ENCODE peak calls at places on chromosomes 12 and 14, in seven cellular contexts. X, H, F, J, B, D and N are unnamed samples.

GRCh38 chr14:93136009-93136408 is 20.3 kb upstream of the ITPK1 start:
- DNase-seq in X (no peak), H (no peak), F (no peak), J (no peak), B (no peak), D (no peak), N (no peak)

GRCh38 chr12:18468521-18469075 is 207.3 kb downstream of the PIK3C2G start:
- DNase-seq in X (no peak), H (no peak), F (no peak), J (no peak), B (no peak), D (no peak), N (no peak)

GRCh38 chr14:62694075-62694474 is 351.2 kb downstream of the KCNH5 start:
- DNase-seq in X (no peak), H (no peak), F (no peak), J (no peak), B (no peak), D (no peak), N (no peak)

GRCh38 chr12:70648191-70648590 is 11.0 kb upstream of the PTPRB start:
- DNase-seq in X (no peak), H (no peak), F (no peak), J (no peak), B (no peak), D (no peak), N (no peak)

GRCh38 chr14:96053600-96054381 is 14.6 kb downstream of the C14orf132 start:
- DNase-seq in X (no peak), H (no peak), F (no peak), J (no peak), B (peak; percentile 47), D (no peak), N (no peak)

GRCh38 chr12:105409286-105409685 is 78.8 kb downstream of the C12orf75 start:
- DNase-seq in X (no peak), H (no peak), F (no peak), J (no peak), B (no peak), D (no peak), N (no peak)

GRCh38 chr14:70114621-70115156 is 74.1 kb downstream of the SLC8A3 start:
- DNase-seq in X (no peak), H (no peak), F (no peak), J (no peak), B (no peak), D (no peak), N (no peak)

GRCh38 chr12:105256921-105257320 is 20.9 kb upstream of the APPL2 start:
- DNase-seq in X (no peak), H (no peak), F (no peak), J (no peak), B (no peak), D (no peak), N (no peak)

GRCh38 chr14:32201196-32201815 is 539 bp upstream of the RNU6-7 start:
- DNase-seq in X (no peak), H (peak; percentile 63), F (peak; percentile 91), J (peak; percentile 77), B (peak; percentile 84), D (no peak), N (peak; percentile 98)

GRCh38 chr12:11697670-11698387 is 48.4 kb downstream of the ETV6 start:
- DNase-seq in X (no peak), H (no peak), F (no peak), J (no peak), B (no peak), D (no peak), N (no peak)

GRCh38 chr12:115946092-115946491 is 331.4 kb downstream of the MED13L start:
- DNase-seq in X (no peak), H (no peak), F (no peak), J (no peak), B (no peak), D (no peak), N (no peak)

GRCh38 chr12:104596128-104596799 is 139.5 kb downstream of the CHST11 start:
- DNase-seq in X (no peak), H (no peak), F (no peak), J (no peak), B (no peak), D (no peak), N (no peak)

GRCh38 chr14:48113713-48114112 is 438.3 kb upstream of the MDGA2 start:
- DNase-seq in X (no peak), H (no peak), F (no peak), J (no peak), B (no peak), D (no peak), N (no peak)

GRCh38 chr12:52414936-52415335 is 8.8 kb upstream of the KRT82 start:
- DNase-seq in X (no peak), H (no peak), F (no peak), J (no peak), B (no peak), D (no peak), N (no peak)

GRCh38 chr12:33429468-33429867 is 10.2 kb downstream of the SYT10 start:
- DNase-seq in X (no peak), H (no peak), F (no peak), J (no peak), B (no peak), D (no peak), N (no peak)

GRCh38 chr12:113071063-113071426 is 14.5 kb downstream of the DTX1 start:
- DNase-seq in X (no peak), H (no peak), F (no peak), J (no peak), B (no peak), D (no peak), N (no peak)

GRCh38 chr14:42687421-42687820 is 1080.7 kb downstream of the LRFN5 start:
- DNase-seq in X (no peak), H (peak; percentile 43), F (no peak), J (peak; percentile 29), B (no peak), D (no peak), N (no peak)

GRCh38 chr14:64724578-64724930 is 20.3 kb downstream of the PLEKHG3 start:
- DNase-seq in X (no peak), H (no peak), F (no peak), J (no peak), B (no peak), D (no peak), N (no peak)

GRCh38 chr14:95208598-95208997 is 51.3 kb upstream of the DICER1 start:
- DNase-seq in X (no peak), H (no peak), F (no peak), J (no peak), B (no peak), D (no peak), N (no peak)

GRCh38 chr12:10982244-10982643 is 4.5 kb downstream of the TAS2R50 start:
- DNase-seq in X (no peak), H (no peak), F (no peak), J (no peak), B (no peak), D (peak; percentile 21), N (no peak)

GRCh38 chr14:36316131-36316530 is 4.3 kb downstream of the MBIP start:
- DNase-seq in X (no peak), H (no peak), F (no peak), J (no peak), B (no peak), D (no peak), N (no peak)

GRCh38 chr12:109740694-109741245 is 27.1 kb downstream of the FAM222A start:
- DNase-seq in X (no peak), H (no peak), F (no peak), J (no peak), B (peak; percentile 10), D (no peak), N (no peak)

GRCh38 chr12:20883288-20883687 is 72.8 kb downstream of the SLCO1B3 start:
- DNase-seq in X (no peak), H (no peak), F (no peak), J (no peak), B (no peak), D (no peak), N (no peak)

GRCh38 chr12:91778938-91779400 is 366.7 kb downstream of the BTG1 start:
- DNase-seq in X (peak; percentile 98), H (peak; percentile 18), F (peak; percentile 77), J (no peak), B (no peak), D (peak; percentile 93), N (peak; percentile 29)

GRCh38 chr12:38392584-38393144 is 76.1 kb downstream of the ALG10B start:
- DNase-seq in X (no peak), H (no peak), F (no peak), J (no peak), B (no peak), D (no peak), N (no peak)

GRCh38 chr14:94543450-94544123 is 17.7 kb upstream of the SERPINA4 start:
- DNase-seq in X (no peak), H (no peak), F (no peak), J (no peak), B (no peak), D (no peak), N (peak; percentile 39)

GRCh38 chr12:125140239-125140917 is 75.1 kb downstream of the AACS start:
- DNase-seq in X (no peak), H (no peak), F (no peak), J (no peak), B (no peak), D (no peak), N (no peak)
- TF ChIP-seq YY1 in X (no peak), H (no peak), F (no peak), J (no peak), B (no peak), D (no peak), N (no peak)

DNA sequence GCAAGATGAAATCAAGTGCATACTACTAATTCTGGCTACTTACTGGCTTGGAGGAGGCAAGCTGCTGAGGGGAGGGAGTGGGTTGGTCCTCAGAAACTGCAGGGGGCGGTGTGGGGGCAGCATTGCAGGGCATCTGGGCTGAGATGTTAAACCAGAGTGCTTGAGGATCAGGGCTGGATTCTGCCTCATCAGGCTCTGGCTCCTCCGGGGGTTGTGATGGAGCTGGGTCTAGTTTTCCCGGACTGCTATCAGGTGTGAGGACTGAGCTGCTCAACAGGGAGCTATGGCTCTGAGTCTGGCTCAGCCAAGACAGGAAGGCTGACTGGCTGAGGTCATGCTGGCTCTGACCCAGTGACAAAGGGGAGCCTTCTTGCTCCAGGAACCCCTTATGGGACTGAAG is 28.6 kb downstream of the BAZ2A start:
- DNase-seq in X (no peak), H (no peak), F (peak; percentile 48), J (no peak), B (peak; percentile 43), D (no peak), N (no peak)
- TF ChIP-seq YY1 in X (no peak), H (no peak), F (no peak), J (no peak), B (no peak), D (no peak), N (no peak)

GRCh38 chr14:102211240-102211639 is 71.5 kb downstream of the WDR20 start:
- DNase-seq in X (no peak), H (no peak), F (no peak), J (no peak), B (no peak), D (no peak), N (no peak)
- TF ChIP-seq YY1 in X (no peak), H (no peak), F (no peak), J (no peak), B (no peak), D (no peak), N (no peak)

GRCh38 chr12:8647968-8648367 is 14.7 kb downstream of the MFAP5 start:
- DNase-seq in X (no peak), H (no peak), F (no peak), J (no peak), B (no peak), D (no peak), N (no peak)

GRCh38 chr12:8642775-8643174 is 19.9 kb downstream of the MFAP5 start:
- DNase-seq in X (no peak), H (no peak), F (no peak), J (no peak), B (no peak), D (no peak), N (no peak)

GRCh38 chr12:8644345-8645248 is 18.0 kb downstream of the MFAP5 start:
- DNase-seq in X (no peak), H (no peak), F (no peak), J (no peak), B (no peak), D (peak; percentile 90), N (no peak)

GRCh38 chr12:8648598-8649205 is 13.9 kb downstream of the MFAP5 start:
- DNase-seq in X (no peak), H (no peak), F (no peak), J (no peak), B (no peak), D (peak; percentile 95), N (no peak)
- TF ChIP-seq YY1 in X (no peak), H (no peak), F (no peak), J (no peak), B (no peak), D (peak; percentile 66), N (no peak)